ENCODE peak calls at places on chromosomes 3 and 15, in six cellular contexts. One of them, this sample, is unnamed.

GRCh38 chr3:183502782-183503181 is 52.7 kb downstream of the KLHL6 start:
- DNase-seq in activated CD8-positive, alpha-beta memory T cell treated with anti-CD3 and anti-CD28 coated beads for 24 hours: no peak
- DNase-seq in bronchial epithelial cell: no peak
- DNase-seq in C1 segment of cervical spinal cord: no peak
- DNase-seq in NCI-H1930: no peak
- DNase-seq in stimulated activated CD4-positive, alpha-beta T cell treated with anti-CD3 and anti-CD28 coated beads, Interleukin-12 subunit alpha, Interleukin-12 subunit beta, amount 100 ng/mL, for 4 hours: no peak
- DNase-seq in this sample: no peak

GRCh38 chr3:105862217-105862616 is 6.6 kb downstream of the CBLB start:
- DNase-seq in activated CD8-positive, alpha-beta memory T cell treated with anti-CD3 and anti-CD28 coated beads for 24 hours: no peak
- DNase-seq in bronchial epithelial cell: no peak
- DNase-seq in C1 segment of cervical spinal cord: no peak
- DNase-seq in NCI-H1930: no peak
- DNase-seq in stimulated activated CD4-positive, alpha-beta T cell treated with anti-CD3 and anti-CD28 coated beads, Interleukin-12 subunit alpha, Interleukin-12 subunit beta, amount 100 ng/mL, for 4 hours: no peak
- DNase-seq in this sample: no peak

GRCh38 chr3:141644931-141645330 is 93.2 kb upstream of the RNF7 start:
- DNase-seq in activated CD8-positive, alpha-beta memory T cell treated with anti-CD3 and anti-CD28 coated beads for 24 hours: peak; percentile 86
- DNase-seq in bronchial epithelial cell: peak; percentile 53
- DNase-seq in C1 segment of cervical spinal cord: peak; percentile 3
- DNase-seq in NCI-H1930: no peak
- DNase-seq in stimulated activated CD4-positive, alpha-beta T cell treated with anti-CD3 and anti-CD28 coated beads, Interleukin-12 subunit alpha, Interleukin-12 subunit beta, amount 100 ng/mL, for 4 hours: peak; percentile 64
- DNase-seq in this sample: peak; percentile 72

GRCh38 chr3:98733055-98733777 is 29.9 kb upstream of the ST3GAL6 start:
- DNase-seq in activated CD8-positive, alpha-beta memory T cell treated with anti-CD3 and anti-CD28 coated beads for 24 hours: peak; percentile 58
- DNase-seq in bronchial epithelial cell: no peak
- DNase-seq in C1 segment of cervical spinal cord: no peak
- DNase-seq in NCI-H1930: no peak
- DNase-seq in stimulated activated CD4-positive, alpha-beta T cell treated with anti-CD3 and anti-CD28 coated beads, Interleukin-12 subunit alpha, Interleukin-12 subunit beta, amount 100 ng/mL, for 4 hours: no peak
- DNase-seq in this sample: peak; percentile 63

GRCh38 chr15:85889956-85890619 is 95.4 kb upstream of the KLHL25 start:
- DNase-seq in activated CD8-positive, alpha-beta memory T cell treated with anti-CD3 and anti-CD28 coated beads for 24 hours: no peak
- DNase-seq in bronchial epithelial cell: no peak
- DNase-seq in C1 segment of cervical spinal cord: no peak
- DNase-seq in NCI-H1930: no peak
- DNase-seq in stimulated activated CD4-positive, alpha-beta T cell treated with anti-CD3 and anti-CD28 coated beads, Interleukin-12 subunit alpha, Interleukin-12 subunit beta, amount 100 ng/mL, for 4 hours: no peak
- DNase-seq in this sample: no peak

GRCh38 chr3:29949131-29949530 is 657.3 kb upstream of the TGFBR2 start:
- DNase-seq in activated CD8-positive, alpha-beta memory T cell treated with anti-CD3 and anti-CD28 coated beads for 24 hours: no peak
- DNase-seq in bronchial epithelial cell: peak; percentile 10
- DNase-seq in C1 segment of cervical spinal cord: no peak
- DNase-seq in NCI-H1930: no peak
- DNase-seq in stimulated activated CD4-positive, alpha-beta T cell treated with anti-CD3 and anti-CD28 coated beads, Interleukin-12 subunit alpha, Interleukin-12 subunit beta, amount 100 ng/mL, for 4 hours: no peak
- DNase-seq in this sample: no peak

GRCh38 chr15:74011610-74012009 is 17.1 kb downstream of the PML start:
- DNase-seq in activated CD8-positive, alpha-beta memory T cell treated with anti-CD3 and anti-CD28 coated beads for 24 hours: no peak
- DNase-seq in bronchial epithelial cell: no peak
- DNase-seq in C1 segment of cervical spinal cord: no peak
- DNase-seq in NCI-H1930: no peak
- DNase-seq in stimulated activated CD4-positive, alpha-beta T cell treated with anti-CD3 and anti-CD28 coated beads, Interleukin-12 subunit alpha, Interleukin-12 subunit beta, amount 100 ng/mL, for 4 hours: no peak
- DNase-seq in this sample: no peak

GRCh38 chr3:129393271-129393670 is 35.2 kb downstream of the EFCAB12 start:
- DNase-seq in activated CD8-positive, alpha-beta memory T cell treated with anti-CD3 and anti-CD28 coated beads for 24 hours: no peak
- DNase-seq in bronchial epithelial cell: no peak
- DNase-seq in C1 segment of cervical spinal cord: no peak
- DNase-seq in NCI-H1930: no peak
- DNase-seq in stimulated activated CD4-positive, alpha-beta T cell treated with anti-CD3 and anti-CD28 coated beads, Interleukin-12 subunit alpha, Interleukin-12 subunit beta, amount 100 ng/mL, for 4 hours: no peak
- DNase-seq in this sample: no peak

GRCh38 chr15:95325763-95326688 is 1004.5 kb upstream of the NR2F2 start:
- DNase-seq in activated CD8-positive, alpha-beta memory T cell treated with anti-CD3 and anti-CD28 coated beads for 24 hours: no peak
- DNase-seq in bronchial epithelial cell: no peak
- DNase-seq in C1 segment of cervical spinal cord: no peak
- DNase-seq in NCI-H1930: no peak
- DNase-seq in stimulated activated CD4-positive, alpha-beta T cell treated with anti-CD3 and anti-CD28 coated beads, Interleukin-12 subunit alpha, Interleukin-12 subunit beta, amount 100 ng/mL, for 4 hours: no peak
- DNase-seq in this sample: peak; percentile 14

GRCh38 chr3:55423888-55424287 is 63.2 kb downstream of the WNT5A start:
- DNase-seq in activated CD8-positive, alpha-beta memory T cell treated with anti-CD3 and anti-CD28 coated beads for 24 hours: no peak
- DNase-seq in bronchial epithelial cell: no peak
- DNase-seq in C1 segment of cervical spinal cord: no peak
- DNase-seq in NCI-H1930: no peak
- DNase-seq in stimulated activated CD4-positive, alpha-beta T cell treated with anti-CD3 and anti-CD28 coated beads, Interleukin-12 subunit alpha, Interleukin-12 subunit beta, amount 100 ng/mL, for 4 hours: no peak
- DNase-seq in this sample: no peak

GRCh38 chr3:18580268-18580667 is 155.1 kb upstream of the SATB1 start:
- DNase-seq in activated CD8-positive, alpha-beta memory T cell treated with anti-CD3 and anti-CD28 coated beads for 24 hours: no peak
- DNase-seq in bronchial epithelial cell: no peak
- DNase-seq in C1 segment of cervical spinal cord: no peak
- DNase-seq in NCI-H1930: peak; percentile 8
- DNase-seq in stimulated activated CD4-positive, alpha-beta T cell treated with anti-CD3 and anti-CD28 coated beads, Interleukin-12 subunit alpha, Interleukin-12 subunit beta, amount 100 ng/mL, for 4 hours: no peak
- DNase-seq in this sample: no peak

GRCh38 chr3:44894485-44894884 is 20.1 kb downstream of the TGM4 start:
- DNase-seq in activated CD8-positive, alpha-beta memory T cell treated with anti-CD3 and anti-CD28 coated beads for 24 hours: no peak
- DNase-seq in bronchial epithelial cell: no peak
- DNase-seq in C1 segment of cervical spinal cord: no peak
- DNase-seq in NCI-H1930: no peak
- DNase-seq in stimulated activated CD4-positive, alpha-beta T cell treated with anti-CD3 and anti-CD28 coated beads, Interleukin-12 subunit alpha, Interleukin-12 subunit beta, amount 100 ng/mL, for 4 hours: no peak
- DNase-seq in this sample: peak; percentile 37

GRCh38 chr3:174488527-174488926 is 370.6 kb upstream of the NAALADL2 start:
- DNase-seq in activated CD8-positive, alpha-beta memory T cell treated with anti-CD3 and anti-CD28 coated beads for 24 hours: no peak
- DNase-seq in bronchial epithelial cell: no peak
- DNase-seq in C1 segment of cervical spinal cord: no peak
- DNase-seq in NCI-H1930: no peak
- DNase-seq in stimulated activated CD4-positive, alpha-beta T cell treated with anti-CD3 and anti-CD28 coated beads, Interleukin-12 subunit alpha, Interleukin-12 subunit beta, amount 100 ng/mL, for 4 hours: no peak
- DNase-seq in this sample: no peak

GRCh38 chr15:82648257-82649103 is 1.3 kb upstream of the CPEB1 start:
- DNase-seq in activated CD8-positive, alpha-beta memory T cell treated with anti-CD3 and anti-CD28 coated beads for 24 hours: no peak
- DNase-seq in bronchial epithelial cell: no peak
- DNase-seq in C1 segment of cervical spinal cord: peak; percentile 41
- DNase-seq in NCI-H1930: no peak
- DNase-seq in stimulated activated CD4-positive, alpha-beta T cell treated with anti-CD3 and anti-CD28 coated beads, Interleukin-12 subunit alpha, Interleukin-12 subunit beta, amount 100 ng/mL, for 4 hours: no peak
- DNase-seq in this sample: peak; percentile 58

GRCh38 chr15:76501726-76502125 is 165.2 kb downstream of the ISL2 start:
- DNase-seq in activated CD8-positive, alpha-beta memory T cell treated with anti-CD3 and anti-CD28 coated beads for 24 hours: no peak
- DNase-seq in bronchial epithelial cell: peak; percentile 26
- DNase-seq in C1 segment of cervical spinal cord: no peak
- DNase-seq in NCI-H1930: no peak
- DNase-seq in stimulated activated CD4-positive, alpha-beta T cell treated with anti-CD3 and anti-CD28 coated beads, Interleukin-12 subunit alpha, Interleukin-12 subunit beta, amount 100 ng/mL, for 4 hours: no peak
- DNase-seq in this sample: no peak

GRCh38 chr3:55591893-55592292 is 104.8 kb upstream of the WNT5A start:
- DNase-seq in activated CD8-positive, alpha-beta memory T cell treated with anti-CD3 and anti-CD28 coated beads for 24 hours: no peak
- DNase-seq in bronchial epithelial cell: peak; percentile 10
- DNase-seq in C1 segment of cervical spinal cord: no peak
- DNase-seq in NCI-H1930: no peak
- DNase-seq in stimulated activated CD4-positive, alpha-beta T cell treated with anti-CD3 and anti-CD28 coated beads, Interleukin-12 subunit alpha, Interleukin-12 subunit beta, amount 100 ng/mL, for 4 hours: no peak
- DNase-seq in this sample: no peak

GRCh38 chr3:49417516-49418120 is 4.7 kb downstream of the AMT start:
- DNase-seq in activated CD8-positive, alpha-beta memory T cell treated with anti-CD3 and anti-CD28 coated beads for 24 hours: no peak
- DNase-seq in bronchial epithelial cell: no peak
- DNase-seq in C1 segment of cervical spinal cord: no peak
- DNase-seq in NCI-H1930: no peak
- DNase-seq in stimulated activated CD4-positive, alpha-beta T cell treated with anti-CD3 and anti-CD28 coated beads, Interleukin-12 subunit alpha, Interleukin-12 subunit beta, amount 100 ng/mL, for 4 hours: no peak
- DNase-seq in this sample: no peak

GRCh38 chr3:170572665-170573253 is 13.1 kb downstream of the SLC7A14 start:
- DNase-seq in activated CD8-positive, alpha-beta memory T cell treated with anti-CD3 and anti-CD28 coated beads for 24 hours: no peak
- DNase-seq in bronchial epithelial cell: peak; percentile 84
- DNase-seq in C1 segment of cervical spinal cord: no peak
- DNase-seq in NCI-H1930: no peak
- DNase-seq in stimulated activated CD4-positive, alpha-beta T cell treated with anti-CD3 and anti-CD28 coated beads, Interleukin-12 subunit alpha, Interleukin-12 subunit beta, amount 100 ng/mL, for 4 hours: no peak
- DNase-seq in this sample: no peak

This sample was measured in iPS-NIHi11.